ENCODE peak calls at places on chromosomes 4 and X, in four cellular contexts. H is IMR-90, W is SK-N-SH, V is A549. P is an unnamed sample.

GRCh38 chr4:47287735-47288134 is 175.8 kb downstream of the COMMD8 start:
- DNase-seq in H (peak), W (no peak), V (no peak), P (peak)

GRCh38 chrX:107448625-107449468 is 605 bp upstream of the FRMPD3 start:
- DNase-seq in V (peak), H (no peak), W (peak), P (no peak)

GRCh38 chrX:103453655-103454054 is 65.6 kb downstream of the RAB40A start:
- DNase-seq in W (no peak), V (peak), H (peak), P (no peak)

GRCh38 chrX:130682990-130683389 is 220.0 kb downstream of the ENOX2 start:
- DNase-seq in H (peak), V (no peak), W (no peak), P (no peak)

GRCh38 chrX:23634181-23634580 is 33.1 kb upstream of the PRDX4 start:
- DNase-seq in H (no peak), V (peak), W (peak), P (no peak)

GRCh38 chr4:131304686-131305085 is 1844.4 kb upstream of the PCDH10 start:
- DNase-seq in W (no peak), V (no peak), H (no peak), P (no peak)

GRCh38 chr4:118268780-118269179 is 84.0 kb downstream of the PRSS12 start:
- DNase-seq in W (no peak), H (no peak), V (no peak), P (no peak)

GRCh38 chr4:14768449-14768848 is 233.8 kb upstream of the CPEB2 start:
- DNase-seq in W (no peak), V (no peak), H (no peak), P (no peak)

GRCh38 chr4:53601251-53601764 is 10.0 kb upstream of the LNX1 start:
- DNase-seq in V (peak), H (no peak), W (peak), P (peak)

GRCh38 chr4:168803727-168804126 is 206.3 kb downstream of the CBR4 start:
- DNase-seq in H (peak), W (no peak), V (no peak), P (no peak)

DNA sequence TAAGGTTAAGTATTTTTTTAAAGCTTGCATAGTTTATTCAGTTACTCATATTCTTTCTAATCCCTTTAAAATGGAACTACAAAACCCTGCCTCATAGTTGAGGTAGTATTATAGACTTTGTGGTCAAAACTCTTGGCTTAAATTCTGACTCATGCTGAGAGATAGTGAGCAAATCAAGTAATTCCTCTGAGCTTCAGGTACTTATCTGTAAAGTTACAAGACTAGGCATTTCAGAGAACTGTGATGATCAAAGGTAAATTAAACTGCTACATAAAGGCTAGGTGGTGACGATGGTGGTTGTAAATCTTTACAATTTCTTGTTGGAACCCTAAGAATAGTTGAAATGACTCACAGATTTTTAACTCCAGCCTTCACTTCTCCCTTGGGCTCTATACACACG is 3.2 kb upstream of the CLOCK start:
- DNase-seq in H (peak), W (no peak), V (no peak), P (no peak)
- TF ChIP-seq SMC3 in H (no peak), W (no peak), V (no peak), P (no peak)

GRCh38 chr4:105389167-105389566 is 84.7 kb downstream of the PPA2 start:
- DNase-seq in H (peak), W (no peak), V (no peak), P (no peak)
- TF ChIP-seq SMC3 in H (no peak), W (no peak), V (no peak), P (no peak)

GRCh38 chrX:138298268-138298667 is 413.2 kb downstream of the FGF13 start:
- DNase-seq in H (no peak), W (no peak), V (no peak), P (no peak)
- TF ChIP-seq SMC3 in H (no peak), W (no peak), V (no peak), P (no peak)

DNA sequence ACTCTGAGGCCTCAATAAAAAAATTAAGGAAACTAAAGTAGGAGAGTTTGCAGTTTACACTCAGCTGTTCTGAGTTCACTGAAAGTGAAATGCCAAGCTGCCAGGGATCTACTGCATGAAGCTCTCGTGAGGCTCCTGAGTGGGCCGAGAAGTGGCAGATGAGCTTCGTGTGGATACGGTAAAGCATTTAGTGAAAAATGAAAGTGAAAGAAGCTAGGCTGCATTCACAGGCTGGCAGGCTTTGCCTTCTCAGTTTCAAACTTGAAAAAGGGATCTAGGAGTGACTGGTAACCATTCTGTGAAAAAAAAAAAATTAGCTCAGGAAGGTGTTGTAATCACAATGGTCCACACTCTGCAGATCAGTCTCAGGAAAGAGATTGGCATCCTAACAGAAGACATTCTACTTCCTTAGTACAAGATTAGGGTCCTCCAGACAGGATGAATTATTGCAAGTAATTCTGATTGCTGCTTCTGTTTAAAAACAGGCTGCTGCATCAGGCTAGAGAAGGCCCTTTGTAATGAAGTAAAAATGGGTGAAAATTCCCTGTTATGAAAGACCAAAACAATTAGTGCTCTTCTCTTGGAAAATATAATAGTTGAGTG is 679.9 kb downstream of the RPA4 start:
- DNase-seq in V (no peak), H (peak), W (no peak), P (no peak)
- TF ChIP-seq SMC3 in V (no peak), H (no peak), W (no peak), P (no peak)

DNA sequence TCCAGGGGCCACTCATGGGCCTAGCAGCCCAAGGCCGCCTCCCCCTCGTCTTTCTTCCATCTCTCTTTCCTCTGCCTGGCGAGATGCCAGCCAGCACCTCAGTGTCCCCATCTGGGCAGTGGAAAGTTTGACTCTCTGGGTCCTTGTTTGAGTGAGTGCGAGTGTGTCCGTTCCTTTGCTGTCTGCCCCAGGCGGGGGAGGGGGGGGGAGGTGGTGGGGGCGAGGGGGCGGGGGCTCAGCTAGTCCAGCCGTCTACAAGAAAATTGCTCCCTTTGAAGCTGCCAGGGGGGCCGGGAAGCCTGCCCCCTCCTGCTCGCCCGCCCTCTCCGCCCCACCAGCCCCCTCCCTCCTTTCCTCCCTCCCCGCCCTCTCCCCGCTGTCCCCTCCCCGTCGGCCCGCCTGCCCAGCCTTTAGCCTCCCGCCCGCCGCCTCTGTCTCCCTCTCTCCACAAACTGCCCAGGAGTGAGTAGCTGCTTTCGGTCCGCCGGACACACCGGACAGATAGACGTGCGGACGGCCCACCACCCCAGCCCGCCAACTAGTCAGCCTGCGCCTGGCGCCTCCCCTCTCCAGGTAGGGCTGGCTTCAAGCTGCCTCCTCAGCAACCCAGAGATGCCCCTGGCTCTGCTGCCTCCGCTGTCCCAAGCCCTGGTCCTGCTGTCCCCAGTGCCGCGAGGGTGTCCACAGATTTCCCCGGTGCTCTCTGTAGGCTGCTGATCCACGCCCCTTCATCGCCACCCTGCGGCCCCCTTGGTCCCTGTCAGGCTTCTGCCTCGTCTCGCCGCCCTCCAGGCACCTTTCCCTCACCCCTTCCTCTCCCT is at the start of gene BGN:
- DNase-seq in V (no peak), W (peak), H (peak), P (peak)
- TF ChIP-seq SMC3 in V (no peak), W (peak), H (peak), P (no peak)

GRCh38 chrX:40576291-40576690 is 4.5 kb upstream of the ATP6AP2 start:
- DNase-seq in H (no peak), V (no peak), W (no peak), P (no peak)

GRCh38 chrX:40571600-40571999 is 9.2 kb upstream of the ATP6AP2 start:
- DNase-seq in W (no peak), H (no peak), V (no peak), P (no peak)

GRCh38 chrX:40570346-40571093 is 10.2 kb upstream of the ATP6AP2 start:
- DNase-seq in H (no peak), W (no peak), V (no peak), P (no peak)

GRCh38 chrX:40578039-40578438 is 2.7 kb upstream of the ATP6AP2 start:
- DNase-seq in H (no peak), W (no peak), V (no peak), P (no peak)

DNA sequence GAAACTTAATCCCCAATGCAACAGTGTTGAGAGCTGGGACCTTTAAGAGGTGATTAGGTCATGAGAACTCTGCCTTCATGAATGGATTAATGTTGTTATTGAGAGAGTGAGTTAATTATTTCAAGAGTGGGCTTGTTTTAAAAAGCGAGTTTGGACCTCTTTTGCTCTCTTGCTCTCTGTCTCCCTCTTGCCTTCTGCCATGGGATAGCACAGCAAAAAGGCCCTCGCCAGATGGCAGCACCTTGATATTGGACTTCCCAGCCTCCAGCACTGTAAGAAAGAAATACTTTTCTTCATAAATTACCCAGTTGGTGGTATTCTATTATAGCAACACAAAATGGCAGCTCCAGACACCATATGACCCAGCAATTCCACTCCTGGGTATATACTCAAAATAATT is 7.0 kb upstream of the ATP6AP2 start:
- DNase-seq in W (no peak), H (peak), V (peak), P (no peak)
- TF ChIP-seq SMC3 in W (no peak), H (no peak), V (peak), P (peak)

GRCh38 chr4:146661368-146661767 is 22.7 kb downstream of the POU4F2 start:
- DNase-seq in H (no peak), V (no peak), W (no peak), P (no peak)
- TF ChIP-seq SMC3 in H (no peak), V (no peak), W (no peak), P (no peak)

GRCh38 chr4:152248347-152248746 is 287.5 kb downstream of the FBXW7 start:
- DNase-seq in H (no peak), V (no peak), W (no peak), P (no peak)

GRCh38 chr4:152246659-152247058 is 289.2 kb downstream of the FBXW7 start:
- DNase-seq in V (no peak), H (no peak), W (no peak), P (no peak)

GRCh38 chr4:152244659-152245058 is 291.2 kb downstream of the FBXW7 start:
- DNase-seq in W (no peak), H (no peak), V (no peak), P (no peak)

GRCh38 chr4:152245706-152246105 is 290.2 kb downstream of the FBXW7 start:
- DNase-seq in W (no peak), V (no peak), H (no peak), P (no peak)

GRCh38 chr4:152247271-152247975 is 288.5 kb downstream of the FBXW7 start:
- DNase-seq in H (no peak), V (no peak), W (peak), P (no peak)
- TF ChIP-seq SMC3 in H (no peak), V (no peak), W (no peak), P (no peak)

GRCh38 chr4:115851918-115852766 is 738.7 kb upstream of the NDST4 start:
- DNase-seq in W (peak), H (no peak), V (peak), P (peak)
- TF ChIP-seq SMC3 in W (peak), H (no peak), V (peak), P (no peak)

P was measured in K562.